ENCODE peak calls at places on chromosomes 13 and 19, in nine cellular contexts. Y is GM10248; Q is C1 segment of cervical spinal cord; G is GM23248; V is nephron progenitor cell; U is CD4-positive, alpha-beta T cell; D is germinal center; H is NCI-H2171; B is adrenal gland. A is an unnamed sample.

GRCh38 chr19:35039881-35040456 is 1.6 kb upstream of the HPN start:
- DNase-seq in H (no peak), Y (no peak), G (no peak), U (no peak), D (no peak), B (no peak), Q (no peak), V (no peak), A (no peak)

GRCh38 chr19:48836089-48837017 is at the start of gene HSD17B14:
- DNase-seq in V (peak), Q (peak), Y (no peak), H (no peak), B (peak), U (no peak), D (no peak), G (peak), A (peak)

GRCh38 chr13:78867655-78868054 is 208.7 kb upstream of the OBI1 start:
- DNase-seq in B (no peak), Y (no peak), Q (no peak), D (no peak), V (no peak), G (no peak), H (no peak), U (no peak), A (no peak)

GRCh38 chr13:98959775-98960325 is 18.0 kb downstream of the DOCK9 start:
- DNase-seq in B (no peak), G (no peak), U (no peak), Q (no peak), Y (no peak), H (peak), V (no peak), D (no peak), A (no peak)

GRCh38 chr13:44710576-44710975 is 134.4 kb upstream of the TSC22D1 start:
- DNase-seq in B (no peak), D (no peak), H (peak), G (peak), U (no peak), Q (no peak), Y (peak), V (no peak), A (no peak)

GRCh38 chr19:49400034-49400433 is 12.0 kb downstream of the KASH5 start:
- DNase-seq in Q (no peak), G (peak), U (no peak), Y (no peak), V (no peak), B (no peak), H (no peak), D (no peak), A (no peak)

GRCh38 chr19:55391702-55392615 is 6.2 kb downstream of the RPL28 start:
- DNase-seq in H (no peak), Q (no peak), B (no peak), G (peak), D (no peak), V (no peak), U (no peak), Y (no peak), A (no peak)

GRCh38 chr13:41008349-41008980 is 10.7 kb downstream of the ELF1 start:
- DNase-seq in U (no peak), B (no peak), D (no peak), V (no peak), G (peak), Q (no peak), H (no peak), Y (no peak), A (peak)

GRCh38 chr13:77919351-77920294 is 992 bp upstream of the EDNRB start:
- DNase-seq in G (peak), B (peak), Y (no peak), D (no peak), Q (peak), V (peak), H (no peak), U (no peak), A (peak)

GRCh38 chr19:42343344-42344110 is 18.1 kb downstream of the MEGF8 start:
- DNase-seq in B (no peak), Q (no peak), D (no peak), Y (no peak), G (no peak), V (peak), H (no peak), U (no peak), A (no peak)

GRCh38 chr19:48511321-48511731 is 309 bp downstream of the LMTK3 start:
- DNase-seq in Q (no peak), D (no peak), H (no peak), B (no peak), Y (no peak), U (peak), V (peak), G (no peak), A (no peak)

GRCh38 chr13:74077847-74078246 is 56.4 kb downstream of the KLF12 start:
- DNase-seq in H (no peak), Q (no peak), B (no peak), U (no peak), G (peak), Y (no peak), V (no peak), D (no peak), A (no peak)

GRCh38 chr13:29384466-29384865 is 211.0 kb downstream of the SLC7A1 start:
- DNase-seq in V (no peak), G (no peak), D (no peak), B (no peak), Q (no peak), U (no peak), Y (no peak), H (no peak), A (peak)

GRCh38 chr13:36163303-36163702 is 32.1 kb upstream of the DCLK1 start:
- DNase-seq in Q (no peak), D (no peak), V (no peak), G (no peak), Y (no peak), U (no peak), B (no peak), H (no peak), A (no peak)

GRCh38 chr19:5131031-5131865 is 162.3 kb downstream of the KDM4B start:
- DNase-seq in Y (peak), G (no peak), B (no peak), Q (no peak), V (no peak), H (no peak), U (peak), D (peak), A (no peak)

GRCh38 chr19:7850429-7850819 is 20.4 kb downstream of the EVI5L start:
- DNase-seq in H (no peak), U (no peak), Y (no peak), G (no peak), B (no peak), D (no peak), Q (peak), V (no peak), A (peak)

GRCh38 chr19:1244693-1245451 is 3.3 kb downstream of the ATP5F1D start:
- DNase-seq in Q (no peak), B (peak), Y (no peak), U (no peak), G (peak), H (no peak), D (no peak), V (no peak), A (no peak)

GRCh38 chr19:29841209-29841558 is 29.4 kb downstream of the CCNE1 start:
- DNase-seq in Q (no peak), B (peak), H (no peak), V (no peak), Y (no peak), G (peak), U (no peak), D (no peak), A (no peak)

GRCh38 chr19:47726467-47726866 is 13.2 kb downstream of the EHD2 start:
- DNase-seq in G (peak), D (no peak), V (no peak), B (no peak), Q (no peak), Y (no peak), H (no peak), U (no peak), A (peak)

GRCh38 chr19:38049105-38049649 is 142.2 kb downstream of the SIPA1L3 start:
- DNase-seq in B (no peak), Y (peak), V (no peak), G (no peak), U (peak), H (no peak), Q (no peak), D (peak), A (no peak)

GRCh38 chr13:97268772-97269171 is 46.6 kb downstream of the MBNL2 start:
- DNase-seq in G (no peak), H (no peak), V (no peak), B (no peak), Q (no peak), D (no peak), U (no peak), Y (no peak), A (no peak)

GRCh38 chr13:35855531-35856019 is 275.6 kb downstream of the DCLK1 start:
- DNase-seq in G (peak), Q (no peak), H (no peak), B (no peak), V (peak), D (no peak), U (no peak), Y (no peak), A (no peak)

GRCh38 chr19:40251991-40252390 is 25.5 kb upstream of the CCNP start:
- DNase-seq in G (no peak), D (no peak), U (no peak), Q (no peak), B (no peak), H (no peak), V (no peak), Y (no peak), A (no peak)

GRCh38 chr13:45138282-45138681 is 18.0 kb downstream of the GTF2F2 start:
- DNase-seq in B (no peak), Q (no peak), D (no peak), V (no peak), G (no peak), Y (no peak), U (no peak), H (no peak), A (no peak)

GRCh38 chr13:35984776-35985453 is 146.3 kb downstream of the DCLK1 start:
- DNase-seq in G (no peak), U (no peak), V (peak), Q (no peak), Y (no peak), B (no peak), D (no peak), H (peak), A (no peak)